ENCODE peak calls at places on chromosome 1, in eight cellular contexts. N is GM12864; G is GM04504; U is A172; P is immature natural killer cell; S is NCI-H1092 treated with DMSO at 0.1 percent for 48 hours; H is stimulated activated CD8-positive, alpha-beta memory T cell treated with anti-CD3 and anti-CD28 coated beads, Interleukin-4, amount 100 ng/mL, for 1 hour; R is H4. D is an unnamed sample.

GRCh38 chr1:1664941-1665814 is 6.4 kb upstream of the CDK11B start:
- DNase-seq in U (no peak), R (no peak), P (no peak), S (no peak), G (no peak), N (no peak), H (no peak), D (no peak)

GRCh38 chr1:164588388-164589341 is 29.7 kb downstream of the PBX1 start:
- DNase-seq in H (no peak), R (peak; percentile 32), G (no peak), N (no peak), P (no peak), S (peak; percentile 89), U (no peak), D (no peak)

GRCh38 chr1:53616927-53617326 is 122.0 kb downstream of the GLIS1 start:
- DNase-seq in R (peak; percentile 56), U (no peak), H (no peak), N (no peak), G (no peak), S (no peak), P (no peak), D (no peak)

GRCh38 chr1:13818926-13819325 is 118.9 kb downstream of the PRDM2 start:
- DNase-seq in U (no peak), P (no peak), G (no peak), N (no peak), S (no peak), H (no peak), R (no peak), D (no peak)

GRCh38 chr1:106962591-106962990 is 93.9 kb upstream of the PRMT6 start:
- DNase-seq in R (peak; percentile 61), H (no peak), N (no peak), G (no peak), P (no peak), S (no peak), U (no peak), D (no peak)

GRCh38 chr1:72412286-72412685 is 129.9 kb upstream of the NEGR1 start:
- DNase-seq in G (no peak), U (no peak), H (no peak), S (no peak), P (no peak), R (no peak), N (no peak), D (no peak)

GRCh38 chr1:224433041-224433670 is 1.4 kb downstream of the WDR26 start:
- DNase-seq in H (no peak), G (no peak), R (no peak), N (no peak), U (no peak), P (peak; percentile 35), S (no peak), D (no peak)

GRCh38 chr1:30704271-30704670 is 19.1 kb downstream of the MATN1 start:
- DNase-seq in G (peak; percentile 55), N (no peak), S (no peak), U (no peak), H (no peak), R (no peak), P (no peak), D (no peak)

GRCh38 chr1:217917277-217917887 is 286.2 kb downstream of the SPATA17 start:
- DNase-seq in U (no peak), N (no peak), P (no peak), H (no peak), S (no peak), R (no peak), G (no peak), D (no peak)

GRCh38 chr1:117664314-117664713 is 58.5 kb downstream of the TENT5C start:
- DNase-seq in N (peak; percentile 95), U (no peak), H (no peak), G (no peak), R (no peak), P (peak; percentile 90), S (no peak), D (peak; percentile 53)

GRCh38 chr1:57411262-57411661 is 12.6 kb downstream of the DAB1 start:
- DNase-seq in G (no peak), S (no peak), R (peak; percentile 77), N (no peak), P (no peak), U (peak; percentile 76), H (no peak), D (no peak)

GRCh38 chr1:61287734-61288133 is 205.4 kb downstream of the NFIA start:
- DNase-seq in N (no peak), P (no peak), U (no peak), G (no peak), R (no peak), H (no peak), S (no peak), D (no peak)